ENCODE peak calls at places on chromosomes 13 and 19, in eight cellular contexts. E is left ventricle myocardium inferior, B is heart right ventricle, U is bronchial epithelial cell, O is brain microvascular endothelial cell, W is mucosa of descending colon, I is IMR-90, J is body of pancreas. A is an unnamed sample.

GRCh38 chr13:53105477-53105876 is 76.9 kb downstream of the OLFM4 start:
- DNase-seq in E (no peak), I (no peak), W (no peak), J (no peak), U (no peak), B (no peak), O (no peak), A (no peak)

GRCh38 chr13:50762969-50763568 is 80.4 kb downstream of the DLEU7 start:
- DNase-seq in E (no peak), I (no peak), W (no peak), J (no peak), U (no peak), B (no peak), O (no peak), A (no peak)

GRCh38 chr19:10233946-10234345 is 2.8 kb upstream of the S1PR2 start:
- DNase-seq in I (no peak), E (no peak), B (no peak), W (no peak), O (no peak), J (no peak), U (no peak), A (no peak)

GRCh38 chr19:23116802-23117571 is at the start of gene ZNF730:
- DNase-seq in J (no peak), B (peak; percentile 91), O (peak; percentile 89), U (peak; percentile 51), W (peak; percentile 64), I (peak; percentile 68), E (peak; percentile 33), A (peak; percentile 69)

GRCh38 chr13:107993239-107993948 is 221.9 kb downstream of the LIG4 start:
- DNase-seq in U (peak; percentile 4), I (no peak), E (no peak), J (no peak), O (no peak), W (no peak), B (no peak), A (no peak)

GRCh38 chr13:112012004-112012704 is 54.8 kb upstream of the SOX1 start:
- DNase-seq in U (no peak), I (no peak), W (no peak), E (no peak), J (no peak), O (no peak), B (no peak), A (no peak)

GRCh38 chr19:29694166-29694565 is 20.9 kb downstream of the C19orf12 start:
- DNase-seq in U (no peak), J (no peak), W (no peak), E (no peak), I (no peak), O (no peak), B (no peak), A (no peak)

GRCh38 chr13:49821216-49821820 is 28.8 kb upstream of the KPNA3 start:
- DNase-seq in E (no peak), I (no peak), J (no peak), B (no peak), W (no peak), U (peak; percentile 7), O (no peak), A (no peak)

GRCh38 chr13:28337196-28338045 is 157.5 kb downstream of the FLT1 start:
- DNase-seq in I (peak; percentile 89), W (no peak), U (peak; percentile 25), B (peak; percentile 27), J (no peak), E (no peak), O (peak; percentile 87), A (no peak)

GRCh38 chr19:17296278-17296677 is 6.9 kb downstream of the ABHD8 start:
- DNase-seq in E (no peak), I (peak; percentile 36), O (peak; percentile 38), J (no peak), W (no peak), B (no peak), U (peak; percentile 65), A (no peak)

GRCh38 chr13:45209229-45209628 is 8.4 kb upstream of the KCTD4 start:
- DNase-seq in B (no peak), O (no peak), I (peak; percentile 62), E (no peak), W (no peak), J (no peak), U (peak; percentile 97), A (no peak)

GRCh38 chr13:35718084-35718483 is 241.6 kb upstream of the MAB21L1 start:
- DNase-seq in E (no peak), B (no peak), O (no peak), I (no peak), W (no peak), U (no peak), J (no peak), A (no peak)

GRCh38 chr13:35723061-35723461 is 246.6 kb upstream of the MAB21L1 start:
- DNase-seq in I (peak; percentile 33), O (no peak), J (peak; percentile 15), W (no peak), U (no peak), B (peak; percentile 40), E (no peak), A (no peak)

GRCh38 chr13:35722438-35723060 is 246.1 kb upstream of the MAB21L1 start:
- DNase-seq in W (no peak), O (no peak), E (no peak), U (no peak), I (peak; percentile 59), J (no peak), B (no peak), A (no peak)

GRCh38 chr13:35720290-35720689 is 243.8 kb upstream of the MAB21L1 start:
- DNase-seq in B (no peak), U (peak; percentile 79), W (no peak), J (no peak), O (no peak), I (no peak), E (no peak), A (no peak)

DNA sequence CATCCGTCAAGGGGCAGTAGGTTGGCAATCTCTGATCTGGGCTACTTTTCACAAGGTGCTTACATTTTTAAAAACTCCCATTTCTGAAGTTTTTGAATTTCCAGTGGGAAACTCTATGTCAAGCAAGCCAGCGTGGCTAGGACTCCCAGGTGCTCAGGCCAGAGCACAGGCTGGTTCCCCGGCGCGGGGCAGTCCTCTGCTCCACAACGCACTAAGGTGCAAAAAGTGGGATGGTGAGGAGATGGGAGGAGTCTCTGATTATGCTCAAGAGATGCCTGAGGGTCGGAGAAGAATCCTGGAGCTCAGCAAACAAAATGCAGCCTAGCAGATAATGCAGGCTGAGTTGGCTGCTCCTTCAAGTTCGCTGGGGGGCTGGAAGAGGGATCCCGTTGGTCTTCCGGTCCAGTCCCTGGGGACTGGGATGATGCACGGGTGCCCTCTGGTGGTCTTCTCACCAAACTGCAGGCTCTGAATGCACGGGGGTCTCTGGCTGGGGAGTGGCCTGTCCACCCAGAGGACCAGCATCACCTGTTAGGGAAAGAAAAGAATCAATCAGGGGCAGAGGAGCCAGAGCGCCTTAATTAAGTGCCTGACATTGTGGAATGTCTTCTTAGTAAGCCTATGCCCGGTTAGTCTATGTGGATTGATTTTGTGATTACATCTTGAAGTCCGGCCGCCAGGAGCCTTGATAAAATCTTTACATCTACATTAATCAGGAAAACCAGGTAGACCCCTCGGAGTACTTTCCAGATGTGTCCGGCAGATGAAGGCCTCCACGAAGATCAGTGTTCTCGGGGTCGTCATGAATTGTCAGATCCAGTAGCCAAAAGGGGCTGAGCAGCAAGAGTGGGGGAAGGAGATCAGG is 244.4 kb upstream of the MAB21L1 start:
- DNase-seq in U (peak; percentile 15), E (no peak), W (peak; percentile 53), I (peak; percentile 46), O (peak; percentile 12), J (peak; percentile 26), B (peak; percentile 35), A (peak; percentile 57)
- H3K4me3 ChIP-seq in U (peak overlapping the region; percentile 8), E (peak overlapping the region; percentile 40), W (no peak overlapping the region), I (no peak overlapping the region), O (peak overlapping the region; percentile 21), J (no peak overlapping the region), B (no peak overlapping the region), A (peak overlapping the region; percentile 39)

DNA sequence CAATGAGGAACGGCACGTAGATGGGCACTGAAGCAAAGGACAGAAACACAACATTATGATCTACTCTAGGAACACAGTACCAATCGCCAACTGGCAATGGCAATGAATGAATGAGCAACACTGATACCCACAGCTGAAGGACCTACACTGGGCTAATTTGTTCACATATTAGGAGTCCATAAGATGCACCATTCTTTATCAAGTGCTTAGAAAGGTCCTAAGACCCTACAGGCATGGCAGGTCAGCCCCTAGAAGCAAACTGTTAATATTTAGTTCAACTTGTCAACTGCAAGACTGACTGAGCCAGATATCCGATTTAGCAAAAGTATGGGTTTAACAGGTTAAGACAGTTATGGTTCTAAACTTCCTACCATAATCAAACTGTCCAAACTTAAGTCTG is 4.8 kb downstream of the SHISA2 start:
- DNase-seq in O (no peak), B (no peak), J (no peak), W (no peak), I (no peak), U (no peak), E (no peak), A (no peak)
- H3K4me3 ChIP-seq in O (no peak overlapping the region), B (no peak overlapping the region), J (no peak overlapping the region), W (no peak overlapping the region), I (no peak overlapping the region), U (no peak overlapping the region), E (no peak overlapping the region), A (no peak overlapping the region)

GRCh38 chr19:6473652-6474051 is 7.9 kb downstream of the DENND1C start:
- DNase-seq in O (no peak), U (no peak), B (no peak), I (no peak), W (no peak), E (no peak), J (peak; percentile 48), A (no peak)

GRCh38 chr19:6478815-6479214 is 2.8 kb downstream of the DENND1C start:
- DNase-seq in I (no peak), U (no peak), B (no peak), W (no peak), O (no peak), J (no peak), E (no peak), A (no peak)

GRCh38 chr19:6475321-6476108 is 6.1 kb downstream of the DENND1C start:
- DNase-seq in B (no peak), U (no peak), I (no peak), E (no peak), O (no peak), J (no peak), W (peak; percentile 65), A (no peak)

GRCh38 chr19:6476896-6477431 is 4.6 kb downstream of the DENND1C start:
- DNase-seq in O (no peak), E (no peak), U (no peak), I (no peak), W (no peak), B (no peak), J (no peak), A (no peak)

GRCh38 chr19:6476155-6476895 is 5.3 kb downstream of the DENND1C start:
- DNase-seq in W (peak; percentile 96), E (peak; percentile 33), I (peak; percentile 10), B (no peak), J (peak; percentile 95), U (peak; percentile 62), O (peak; percentile 52), A (peak; percentile 71)
- H3K4me3 ChIP-seq in W (no peak overlapping the region), E (peak overlapping the region; percentile 48), I (peak overlapping the region; percentile 24), B (no peak overlapping the region), J (no peak overlapping the region), U (peak overlapping the region; percentile 1), O (no peak overlapping the region), A (peak overlapping the region; percentile 40)

DNA sequence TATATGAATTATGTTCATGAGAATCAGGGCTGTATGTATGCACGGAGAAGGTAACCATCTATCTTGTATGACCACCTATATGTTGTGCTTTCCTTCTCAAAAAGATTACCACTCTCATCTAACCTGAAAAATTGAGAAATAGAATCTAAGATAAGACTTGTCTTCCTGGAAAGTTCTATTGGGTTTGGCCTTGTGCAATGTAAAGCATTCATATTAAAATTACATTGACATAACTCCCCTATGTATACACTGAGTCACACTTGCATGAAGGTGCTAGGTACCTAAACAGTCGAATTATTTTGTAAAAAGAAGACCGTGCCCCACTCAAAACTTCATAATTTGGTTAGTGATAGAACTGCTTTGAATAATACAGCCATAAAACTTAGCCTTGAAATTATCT is 54.5 kb upstream of the RFXAP start:
- DNase-seq in U (peak; percentile 79), I (no peak), O (no peak), B (no peak), E (no peak), J (no peak), W (no peak), A (no peak)
- H3K4me3 ChIP-seq in U (no peak overlapping the region), I (no peak overlapping the region), O (no peak overlapping the region), B (no peak overlapping the region), E (no peak overlapping the region), J (no peak overlapping the region), W (no peak overlapping the region), A (no peak overlapping the region)

A was measured in dorsolateral prefrontal cortex.